ENCODE peak calls at places on chromosomes 3 and 15, in nine cellular contexts. C is right atrium auricular region, E is tibial artery, U is H1, W is H9, S is brain microvascular endothelial cell, P is lower lobe of right lung, L is natural killer cell, Z is astrocyte of the cerebellum. H is an unnamed sample.

GRCh38 chr15:67126551-67127333 is 61.3 kb downstream of the SMAD3 start:
- DNase-seq in C (no peak), E (peak; percentile 57), U (no peak), W (no peak), S (no peak), P (no peak), L (no peak), Z (no peak), H (no peak)

GRCh38 chr15:63094495-63094931 is 27.1 kb upstream of the LACTB start:
- DNase-seq in C (no peak), E (no peak), U (no peak), W (no peak), S (peak; percentile 59), P (no peak), L (no peak), Z (no peak), H (no peak)

GRCh38 chr3:16522820-16523219 is 9.3 kb upstream of the RFTN1 start:
- DNase-seq in C (no peak), E (no peak), U (no peak), W (no peak), S (no peak), P (no peak), L (no peak), Z (no peak), H (no peak)

GRCh38 chr3:19231792-19232461 is 83.6 kb downstream of the KCNH8 start:
- DNase-seq in C (no peak), E (no peak), U (no peak), W (no peak), S (no peak), P (no peak), L (no peak), Z (no peak), H (no peak)

GRCh38 chr3:173748140-173748539 is 350.6 kb downstream of the NLGN1 start:
- DNase-seq in C (no peak), E (no peak), U (no peak), W (no peak), S (no peak), P (no peak), L (no peak), Z (no peak), H (no peak)

GRCh38 chr15:96947830-96948229 is 617.3 kb downstream of the NR2F2 start:
- DNase-seq in C (no peak), E (no peak), U (peak; percentile 54), W (peak; percentile 55), S (peak; percentile 4), P (no peak), L (no peak), Z (no peak), H (no peak)

GRCh38 chr15:81888748-81889479 is 156.9 kb downstream of the MEX3B start:
- DNase-seq in C (no peak), E (peak; percentile 74), U (no peak), W (no peak), S (peak; percentile 38), P (no peak), L (no peak), Z (peak; percentile 64), H (no peak)

GRCh38 chr3:100635273-100635701 is 25.9 kb downstream of the ADGRG7 start:
- DNase-seq in C (no peak), E (no peak), U (no peak), W (no peak), S (no peak), P (no peak), L (no peak), Z (no peak), H (no peak)

GRCh38 chr15:44435893-44436667 is 8.7 kb downstream of the CTDSPL2 start:
- DNase-seq in C (no peak), E (no peak), U (no peak), W (no peak), S (no peak), P (no peak), L (no peak), Z (no peak), H (no peak)

GRCh38 chr3:187066228-187066995 is 72.9 kb downstream of the RPL39L start:
- DNase-seq in C (no peak), E (no peak), U (peak; percentile 64), W (peak; percentile 85), S (no peak), P (no peak), L (no peak), Z (no peak), H (no peak)

GRCh38 chr3:73667889-73668288 is 43.1 kb upstream of the PDZRN3 start:
- DNase-seq in C (no peak), E (no peak), U (no peak), W (no peak), S (no peak), P (no peak), L (no peak), Z (no peak), H (no peak)

GRCh38 chr3:194748229-194748628 is 62.5 kb downstream of the FAM43A start:
- DNase-seq in C (no peak), E (no peak), U (peak; percentile 53), W (no peak), S (no peak), P (no peak), L (no peak), Z (no peak), H (no peak)

GRCh38 chr15:95988574-95988887 is 342.0 kb upstream of the NR2F2 start:
- DNase-seq in C (no peak), E (no peak), U (no peak), W (no peak), S (peak; percentile 9), P (no peak), L (no peak), Z (no peak), H (no peak)

GRCh38 chr3:114121996-114122709 is 56.7 kb downstream of the DRD3 start:
- DNase-seq in C (no peak), E (no peak), U (no peak), W (no peak), S (peak; percentile 54), P (no peak), L (no peak), Z (peak; percentile 62), H (no peak)

GRCh38 chr3:120678331-120678845 is 3.7 kb downstream of the HGD start:
- DNase-seq in C (peak; percentile 64), E (no peak), U (no peak), W (no peak), S (peak; percentile 38), P (no peak), L (no peak), Z (peak; percentile 63), H (no peak)

GRCh38 chr3:194129581-194130133 is 6.3 kb upstream of the HES1 start:
- DNase-seq in C (no peak), E (no peak), U (peak; percentile 63), W (peak; percentile 69), S (peak; percentile 25), P (no peak), L (no peak), Z (no peak), H (no peak)

GRCh38 chr3:189927975-189928895 is 192.5 kb downstream of the P3H2 start:
- DNase-seq in C (no peak), E (no peak), U (no peak), W (no peak), S (no peak), P (no peak), L (no peak), Z (no peak), H (no peak)

GRCh38 chr15:68278345-68279217 is 1.0 kb downstream of the FEM1B start:
- DNase-seq in C (no peak), E (no peak), U (no peak), W (peak; percentile 66), S (peak; percentile 56), P (no peak), L (no peak), Z (no peak), H (no peak)
- TF ChIP-seq CTCF in C (no peak), E (peak; percentile 23), U (peak; percentile 55), W (peak; percentile 59), S (peak; percentile 60), P (no peak), L (peak; percentile 29), Z (no peak), H (no peak)

DNA sequence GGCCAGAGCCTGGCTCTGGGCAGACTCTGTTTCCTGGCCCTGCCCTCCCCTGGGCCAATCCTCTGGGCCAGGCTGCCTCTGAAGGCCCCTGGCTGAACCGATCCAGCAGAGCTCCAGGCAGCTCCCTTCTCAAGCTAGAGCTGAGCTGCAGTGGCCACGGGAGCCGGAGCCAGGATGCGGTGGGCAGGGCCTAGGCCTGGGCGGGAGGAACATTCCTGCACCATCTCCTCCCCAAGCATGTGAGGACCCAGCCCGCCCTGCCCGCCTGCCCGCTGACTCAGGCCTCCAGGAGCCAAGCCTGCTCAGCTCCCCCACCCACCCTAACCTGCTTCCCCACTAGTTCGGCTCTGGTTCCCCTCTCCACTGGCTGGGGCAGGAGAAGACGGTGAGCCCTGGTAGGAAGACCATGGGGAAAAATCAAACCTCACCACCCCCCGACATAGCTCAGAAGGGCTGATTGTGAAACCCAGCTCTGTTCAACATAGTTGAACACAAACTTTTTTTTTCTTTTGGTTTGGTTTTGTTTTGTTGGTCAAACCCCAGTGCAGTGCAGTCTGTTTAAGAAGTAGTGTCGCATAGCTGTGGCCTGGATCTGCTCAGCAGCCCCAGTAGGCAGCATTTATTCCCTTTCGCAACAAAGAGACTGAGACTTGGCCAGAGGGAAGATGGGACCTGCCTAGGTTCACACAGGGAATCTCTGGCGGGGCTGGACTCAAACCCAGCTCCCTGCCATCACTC is 13.5 kb downstream of the SNX33 start:
- DNase-seq in C (peak; percentile 92), E (peak; percentile 97), U (peak; percentile 64), W (peak; percentile 76), S (peak; percentile 92), P (peak; percentile 90), L (no peak), Z (peak; percentile 86), H (no peak)
- TF ChIP-seq CTCF in C (no peak), E (no peak), U (no peak), W (no peak), S (no peak), P (no peak), L (no peak), Z (no peak), H (no peak)

DNA sequence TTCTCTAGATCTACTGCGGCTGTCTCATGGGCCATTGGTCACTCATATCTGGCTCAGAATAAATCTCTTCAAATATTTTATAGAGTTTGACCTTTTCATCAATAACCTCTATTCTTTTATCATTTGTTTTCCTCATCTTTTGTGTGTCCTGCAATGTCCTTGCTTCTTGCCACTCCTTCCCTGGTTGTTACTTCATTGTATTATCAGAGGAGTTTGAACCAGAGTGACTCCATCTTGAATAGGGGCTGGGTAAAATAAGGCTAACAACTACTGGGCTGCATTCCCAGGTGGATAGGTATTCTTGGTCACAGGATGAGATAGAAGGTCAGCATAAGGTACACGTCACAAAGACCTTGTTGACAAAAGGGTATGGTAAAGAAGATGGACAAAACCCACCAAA is 9.9 kb upstream of the LPCAT4 start:
- DNase-seq in C (no peak), E (no peak), U (no peak), W (no peak), S (no peak), P (no peak), L (no peak), Z (no peak), H (no peak)
- TF ChIP-seq CTCF in C (no peak), E (no peak), U (no peak), W (no peak), S (no peak), P (no peak), L (no peak), Z (no peak), H (no peak)

DNA sequence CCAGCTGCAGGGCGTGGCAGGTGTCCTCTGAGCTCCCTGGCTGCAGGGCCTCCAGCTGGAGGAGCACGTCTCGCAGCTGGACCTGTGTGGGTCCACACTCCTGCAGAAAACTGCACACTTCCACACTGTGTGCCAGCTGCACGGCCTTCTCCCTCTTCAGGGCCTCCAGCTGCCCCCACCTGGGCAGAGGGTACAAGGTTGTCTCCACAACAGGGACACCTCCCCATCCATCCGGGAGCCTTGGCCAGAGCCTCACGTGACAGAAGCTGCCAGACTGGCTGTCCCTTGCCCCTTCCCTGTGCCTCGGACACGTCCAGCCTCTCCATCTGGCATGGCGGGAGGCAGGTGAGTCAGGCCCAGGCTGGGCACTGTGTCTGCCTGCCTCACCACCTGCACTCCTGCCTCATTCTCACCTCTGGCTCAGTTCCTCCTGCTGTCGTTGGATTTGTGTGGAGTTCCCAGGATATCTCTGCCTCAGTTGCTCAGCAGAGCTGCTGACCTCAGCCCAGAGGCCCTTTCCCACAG is 14.5 kb downstream of the SPTBN5 start:
- DNase-seq in C (no peak), E (no peak), U (no peak), W (no peak), S (no peak), P (no peak), L (no peak), Z (no peak), H (no peak)
- TF ChIP-seq CTCF in C (no peak), E (no peak), U (no peak), W (no peak), S (no peak), P (no peak), L (no peak), Z (no peak), H (no peak)

H was measured in omental fat pad.